ENCODE peak calls at places on chromosomes 3 and 15, in seven cellular contexts. P, M, Q, L, A, W and I are unnamed samples.

GRCh38 chr3:182118081-182118480 is 406.4 kb downstream of the SOX2 start:
- DNase-seq in P (no peak), W (no peak), L (no peak), Q (no peak), M (no peak), A (peak; percentile 12), I (no peak)

GRCh38 chr3:55639886-55640765 is 153.0 kb upstream of the WNT5A start:
- DNase-seq in M (no peak), L (no peak), W (no peak), A (no peak), Q (no peak), P (no peak), I (no peak)

GRCh38 chr3:168213920-168214319 is 118.2 kb upstream of the GOLIM4 start:
- DNase-seq in W (no peak), M (no peak), Q (no peak), A (no peak), P (no peak), L (no peak), I (no peak)

GRCh38 chr15:41013698-41014414 is 60.6 kb downstream of the CHAC1 start:
- DNase-seq in W (no peak), P (no peak), Q (peak; percentile 75), L (no peak), A (no peak), M (no peak), I (no peak)

GRCh38 chr3:155554777-155555445 is 190.0 kb downstream of the PLCH1 start:
- DNase-seq in P (no peak), M (no peak), W (no peak), A (no peak), Q (peak; percentile 77), L (no peak), I (no peak)

GRCh38 chr3:106116733-106117489 is 248.1 kb upstream of the CBLB start:
- DNase-seq in Q (no peak), M (no peak), L (no peak), A (no peak), W (no peak), P (no peak), I (no peak)

GRCh38 chr3:50251220-50251619 is 15.2 kb downstream of the GNAI2 start:
- DNase-seq in Q (no peak), L (no peak), W (peak; percentile 67), M (no peak), P (no peak), A (peak; percentile 63), I (no peak)

GRCh38 chr3:78741066-78741645 is 1026.6 kb downstream of the ROBO1 start:
- DNase-seq in A (no peak), Q (peak; percentile 14), P (no peak), L (no peak), W (no peak), M (no peak), I (no peak)

GRCh38 chr15:39976291-39977274 is 42.7 kb downstream of the EIF2AK4 start:
- DNase-seq in L (peak; percentile 61), A (no peak), P (peak; percentile 82), W (no peak), M (peak; percentile 67), Q (no peak), I (peak; percentile 66)

GRCh38 chr15:32646304-32646703 is 4.8 kb downstream of the SCG5 start:
- DNase-seq in A (no peak), P (no peak), W (no peak), M (no peak), L (no peak), Q (no peak), I (no peak)

GRCh38 chr15:63449711-63450110 is 54.7 kb upstream of the USP3 start:
- DNase-seq in Q (no peak), W (no peak), M (no peak), A (no peak), L (no peak), P (no peak), I (no peak)

GRCh38 chr3:72938471-72939265 is 50.8 kb downstream of the GXYLT2 start:
- DNase-seq in M (peak; percentile 37), Q (peak; percentile 67), W (peak; percentile 98), A (peak; percentile 29), P (peak; percentile 57), L (peak; percentile 19), I (no peak)

GRCh38 chr3:126267169-126267975 is 87.0 kb upstream of the ALDH1L1 start:
- DNase-seq in W (peak; percentile 88), M (peak; percentile 79), L (peak; percentile 97), A (peak; percentile 92), Q (peak; percentile 70), P (peak; percentile 85), I (no peak)

GRCh38 chr3:171342200-171342599 is 118.0 kb downstream of the TNIK start:
- DNase-seq in Q (no peak), A (no peak), P (no peak), W (no peak), M (no peak), L (no peak), I (no peak)

GRCh38 chr15:44719293-44719999 is 8.1 kb downstream of the B2M start:
- DNase-seq in P (no peak), M (no peak), W (no peak), L (no peak), Q (peak; percentile 49), A (no peak), I (peak; percentile 56)

DNA sequence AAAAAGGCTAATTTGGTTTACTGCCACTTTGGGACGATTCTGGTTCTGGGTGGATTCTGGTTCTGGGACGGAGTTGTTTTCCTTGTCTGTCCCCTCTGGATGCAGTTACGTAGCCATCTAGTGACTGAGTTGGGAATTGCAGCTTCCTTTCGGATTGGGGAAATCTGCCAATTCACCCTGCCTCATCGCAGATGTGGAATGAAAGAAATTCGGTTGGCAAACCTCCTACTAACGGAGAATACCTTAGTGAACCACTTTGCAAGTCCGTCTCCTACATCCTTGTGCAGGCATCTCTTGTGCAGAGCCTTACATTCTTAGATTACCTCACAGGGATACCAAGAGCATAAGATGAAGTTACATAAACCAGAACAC is 31.5 kb upstream of the AP4E1 start:
- DNase-seq in Q (peak; percentile 84), P (peak; percentile 51), A (peak; percentile 84), M (peak; percentile 29), L (peak; percentile 87), W (peak; percentile 85), I (peak; percentile 76)
- H3K4me3 ChIP-seq in Q (peak overlapping the region; percentile 35), P (peak overlapping the region; percentile 39), A (peak overlapping the region; percentile 48), M (peak overlapping the region; percentile 58), L (no peak overlapping the region), W (peak overlapping the region; percentile 34), I (peak overlapping the region; percentile 23)

DNA sequence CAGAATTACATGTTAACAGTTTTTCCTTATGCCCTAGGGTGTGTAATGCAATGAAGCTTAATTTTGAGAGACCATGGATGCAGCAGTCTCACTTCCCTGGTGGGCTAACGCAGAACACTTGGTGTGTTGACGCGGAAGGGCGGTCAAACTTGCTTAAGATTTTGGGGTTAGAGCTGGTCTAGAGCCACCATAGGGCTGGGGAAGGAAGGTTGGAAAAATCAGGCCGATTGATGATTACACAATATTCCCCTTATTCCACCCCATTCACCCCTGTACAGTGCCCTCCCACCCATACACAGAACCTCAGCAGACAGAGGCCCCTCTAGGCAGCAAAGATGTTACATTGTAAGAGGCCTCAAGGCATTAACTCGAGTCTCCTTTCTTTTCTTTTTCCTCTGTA is 24.3 kb downstream of the VGLL4 start:
- DNase-seq in L (no peak), W (no peak), Q (no peak), A (no peak), M (no peak), P (no peak), I (no peak)
- TF ChIP-seq CTCF in L (no peak), W (no peak), Q (no peak), A (no peak), M (no peak), P (no peak), I (no peak)

DNA sequence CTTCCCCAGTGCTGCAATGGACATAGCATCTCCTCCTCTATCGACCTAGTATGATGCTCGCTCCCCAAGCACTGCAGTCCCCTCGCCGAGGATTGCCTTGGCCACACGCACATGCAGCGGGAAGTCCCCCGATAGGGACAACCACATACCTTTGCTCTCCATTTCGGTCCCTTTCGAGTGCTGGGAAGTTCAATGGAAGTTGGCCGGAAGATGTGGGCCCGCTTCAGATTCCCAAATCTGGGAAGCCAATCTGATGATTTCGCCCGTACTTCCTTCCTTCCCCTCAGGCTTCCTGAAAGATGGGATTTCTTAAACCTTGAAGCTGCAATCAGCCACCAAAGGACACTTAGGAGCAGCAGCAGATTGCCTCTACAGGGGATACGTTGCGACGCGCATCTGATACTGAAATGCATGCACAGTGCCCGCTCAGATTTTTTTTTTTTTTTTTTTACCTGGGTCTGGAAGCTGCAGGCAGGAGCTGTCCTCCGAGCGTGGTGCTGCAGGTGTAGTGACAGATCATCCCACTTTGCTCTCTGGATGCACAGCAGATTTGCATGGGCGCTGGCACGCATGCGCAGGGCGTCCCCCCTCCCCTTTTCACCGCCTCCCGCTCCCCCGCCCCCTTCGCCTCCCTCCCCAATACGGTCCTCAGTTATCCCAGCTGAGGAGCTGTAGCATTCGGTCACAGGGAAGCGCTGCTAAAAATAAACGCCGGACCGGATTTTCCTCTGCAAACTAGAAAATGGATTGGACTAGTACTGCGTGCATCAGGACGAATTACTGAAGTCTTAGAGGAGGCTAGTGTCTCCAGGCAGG is at the start of gene FGF12:
- DNase-seq in L (peak; percentile 96), A (peak; percentile 65), W (no peak), P (peak; percentile 90), M (peak; percentile 37), Q (no peak), I (peak; percentile 46)
- H3K4me3 ChIP-seq in L (peak within 1 kb of the TSS; percentile 48), A (no peak within 1 kb of the TSS), W (no peak within 1 kb of the TSS), P (peak within 1 kb of the TSS; percentile 61), M (peak within 1 kb of the TSS; percentile 33), Q (no peak within 1 kb of the TSS), I (no peak within 1 kb of the TSS)

DNA sequence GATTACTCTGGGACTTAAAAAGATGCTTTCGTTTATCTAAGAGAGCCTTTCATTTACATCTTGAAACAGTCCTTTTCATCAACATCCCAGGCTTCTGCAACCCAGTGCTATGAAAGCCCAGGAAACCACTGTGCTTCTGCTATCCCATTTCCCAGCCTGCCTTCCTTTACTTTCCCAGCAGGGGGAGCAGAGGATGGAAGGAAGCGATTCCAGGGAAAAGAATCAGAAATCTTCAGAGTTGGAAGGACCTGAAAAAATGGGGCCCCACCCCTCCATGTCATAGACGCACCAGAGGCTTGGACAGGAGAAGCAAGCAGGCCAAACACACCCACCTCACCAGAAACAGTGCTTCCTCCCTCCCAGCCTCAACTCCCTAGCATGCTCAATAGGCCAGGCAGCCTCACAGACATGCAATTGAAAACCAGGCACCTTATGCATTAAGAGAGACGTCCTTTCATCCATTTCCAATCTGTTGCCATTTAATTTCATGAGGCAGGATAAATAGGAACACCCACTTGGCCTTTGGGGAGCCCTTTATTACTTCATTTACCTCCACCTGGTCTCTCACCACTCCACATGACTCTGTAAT is 584.1 kb downstream of the NTRK3 start:
- DNase-seq in W (no peak), L (peak; percentile 59), A (no peak), P (no peak), Q (no peak), M (no peak), I (no peak)
- TF ChIP-seq CTCF in W (peak; percentile 90), L (peak; percentile 69), A (peak; percentile 62), P (peak; percentile 62), Q (peak; percentile 30), M (peak; percentile 47), I (peak; percentile 16)

GRCh38 chr3:81741214-81741613 is 20.2 kb downstream of the GBE1 start:
- DNase-seq in Q (no peak), L (no peak), W (no peak), A (no peak), P (no peak), M (no peak), I (no peak)
- H3K4me3 ChIP-seq in Q (no peak overlapping the region), L (no peak overlapping the region), W (no peak overlapping the region), A (no peak overlapping the region), P (no peak overlapping the region), M (peak overlapping the region; percentile 56), I (no peak overlapping the region)

GRCh38 chr3:71397046-71397445 is 186.5 kb downstream of the FOXP1 start:
- DNase-seq in W (no peak), P (no peak), A (no peak), L (peak; percentile 42), M (no peak), Q (peak; percentile 50), I (peak; percentile 61)
- TF ChIP-seq CTCF in W (peak; percentile 52), P (peak; percentile 56), A (peak; percentile 58), L (peak; percentile 55), M (peak; percentile 56), Q (peak; percentile 43), I (peak; percentile 58)